ENCODE peak calls at places on chromosomes 13 and 19, in four cellular contexts. S is NB4, D is breast epithelium, Y is suprapubic skin. F is an unnamed sample.

GRCh38 chr13:19681517-19681916 is 48.1 kb downstream of the MPHOSPH8 start:
- DNase-seq in S (no peak), D (no peak), Y (no peak), F (no peak)

GRCh38 chr13:113065406-113066141 is 40.0 kb upstream of the F7 start:
- DNase-seq in S (no peak), D (no peak), Y (no peak), F (no peak)

GRCh38 chr13:112124100-112124499 is 57.2 kb downstream of the SOX1 start:
- DNase-seq in S (no peak), D (no peak), Y (no peak), F (no peak)

GRCh38 chr19:47494729-47495128 is 10.7 kb upstream of the KPTN start:
- DNase-seq in S (no peak), D (no peak), Y (no peak), F (no peak)

GRCh38 chr13:111469916-111470506 is 149.6 kb downstream of the TEX29 start:
- DNase-seq in S (no peak), D (no peak), Y (no peak), F (no peak)

GRCh38 chr19:6738726-6739389 is 622 bp upstream of the TRIP10 start:
- DNase-seq in S (no peak), D (peak; percentile 49), Y (peak; percentile 80), F (no peak)

GRCh38 chr13:98203641-98204326 is 26.7 kb upstream of the RNF113B start:
- DNase-seq in S (no peak), D (no peak), Y (no peak), F (no peak)

GRCh38 chr13:79831556-79831955 is 350.6 kb downstream of the NDFIP2 start:
- DNase-seq in S (no peak), D (no peak), Y (no peak), F (no peak)

GRCh38 chr13:114076329-114076761 is 56.1 kb downstream of the RASA3 start:
- DNase-seq in S (no peak), D (no peak), Y (peak; percentile 58), F (no peak)

GRCh38 chr19:56294557-56294956 is 20.1 kb downstream of the ZSCAN5A start:
- DNase-seq in S (no peak), D (no peak), Y (no peak), F (no peak)

GRCh38 chr13:29059837-29060236 is 239.7 kb downstream of the MTUS2 start:
- DNase-seq in S (no peak), D (no peak), Y (no peak), F (no peak)

GRCh38 chr19:49837009-49837310 is 14.0 kb upstream of the PTOV1 start:
- DNase-seq in S (peak; percentile 85), D (no peak), Y (no peak), F (no peak)

GRCh38 chr19:51417107-51417806 is at the start of gene SIGLEC10:
- DNase-seq in S (peak; percentile 93), D (no peak), Y (no peak), F (no peak)

GRCh38 chr19:41910992-41911888 is 17.0 kb downstream of the ERFL start:
- DNase-seq in S (no peak), D (no peak), Y (no peak), F (no peak)

GRCh38 chr13:28451482-28452217 is 43.3 kb downstream of the FLT1 start:
- DNase-seq in S (no peak), D (no peak), Y (no peak), F (no peak)

GRCh38 chr19:50551713-50552187 is 16.5 kb downstream of the LRRC4B start:
- DNase-seq in S (no peak), D (no peak), Y (no peak), F (no peak)

GRCh38 chr13:74128171-74128767 is 5.9 kb downstream of the KLF12 start:
- DNase-seq in S (no peak), D (no peak), Y (no peak), F (no peak)

GRCh38 chr19:51036519-51036918 is 1.7 kb upstream of the KLK12 start:
- DNase-seq in S (no peak), D (no peak), Y (no peak), F (no peak)

GRCh38 chr13:99218545-99218944 is 17.9 kb downstream of the UBAC2 start:
- DNase-seq in S (no peak), D (no peak), Y (no peak), F (peak; percentile 55)

GRCh38 chr19:33734913-33735312 is 61.8 kb upstream of the KCTD15 start:
- DNase-seq in S (no peak), D (peak; percentile 18), Y (no peak), F (no peak)

GRCh38 chr19:46615966-46616365 is 8.9 kb downstream of the PTGIR start:
- DNase-seq in S (no peak), D (no peak), Y (no peak), F (no peak)

DNA sequence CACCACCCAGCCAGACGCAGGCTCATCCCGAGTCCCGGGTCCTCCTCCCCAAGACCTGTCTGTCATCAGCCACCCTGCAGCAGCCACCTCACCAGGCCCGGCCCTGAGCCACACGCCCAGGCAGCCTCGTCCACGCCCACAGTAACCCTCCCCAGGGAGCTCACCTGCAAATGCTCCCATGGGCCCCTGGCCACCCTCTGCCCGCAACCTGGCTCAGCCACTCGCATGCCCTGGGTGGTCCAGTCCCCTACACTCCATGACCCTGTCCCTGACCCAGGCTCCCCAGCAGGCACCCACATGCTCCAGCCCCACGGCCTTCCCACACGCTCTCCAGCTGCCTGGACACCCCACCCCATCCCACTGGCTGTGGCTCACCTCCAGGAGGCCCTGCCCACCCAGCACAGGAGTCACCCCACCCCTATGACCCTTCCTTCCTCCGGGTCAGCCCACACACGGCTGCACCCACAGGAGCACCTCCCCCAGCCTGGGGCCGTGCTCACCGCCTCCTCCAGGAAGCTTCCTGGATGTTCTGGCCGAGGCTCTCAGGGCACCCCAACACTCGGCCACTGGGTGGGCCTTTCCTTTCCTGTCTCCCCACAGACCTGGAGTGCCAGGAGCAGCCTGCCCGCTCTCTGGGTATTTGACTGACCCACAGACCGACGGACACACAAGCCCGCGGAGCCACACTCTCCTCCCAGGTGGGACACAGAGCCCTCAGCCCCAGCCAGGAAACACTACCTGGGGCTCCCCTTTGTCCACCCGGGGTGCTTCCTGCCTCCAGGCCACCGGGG is 3.6 kb downstream of the TMEM259 start:
- DNase-seq in S (no peak), D (no peak), Y (no peak), F (no peak)
- H3K4me3 ChIP-seq in S (no peak overlapping the region), D (no peak overlapping the region), Y (peak overlapping the region; percentile 1), F (no peak overlapping the region)

GRCh38 chr19:4055209-4055552 is 11.5 kb downstream of the ZBTB7A start:
- DNase-seq in S (no peak), D (no peak), Y (no peak), F (no peak)
- TF ChIP-seq POLR2A in S (no peak), D (no peak), Y (no peak), F (no peak)

GRCh38 chr13:36530050-36530789 is 97.9 kb downstream of the CCNA1 start:
- DNase-seq in S (no peak), D (peak; percentile 55), Y (no peak), F (peak; percentile 82)

GRCh38 chr13:36531746-36532486 is 99.6 kb downstream of the CCNA1 start:
- DNase-seq in S (no peak), D (no peak), Y (no peak), F (peak; percentile 66)

GRCh38 chr13:36530861-36531590 is 98.7 kb downstream of the CCNA1 start:
- DNase-seq in S (peak; percentile 51), D (no peak), Y (no peak), F (peak; percentile 86)

GRCh38 chr13:36526897-36527296 is 94.6 kb downstream of the CCNA1 start:
- DNase-seq in S (no peak), D (peak; percentile 50), Y (no peak), F (peak; percentile 66)

DNA sequence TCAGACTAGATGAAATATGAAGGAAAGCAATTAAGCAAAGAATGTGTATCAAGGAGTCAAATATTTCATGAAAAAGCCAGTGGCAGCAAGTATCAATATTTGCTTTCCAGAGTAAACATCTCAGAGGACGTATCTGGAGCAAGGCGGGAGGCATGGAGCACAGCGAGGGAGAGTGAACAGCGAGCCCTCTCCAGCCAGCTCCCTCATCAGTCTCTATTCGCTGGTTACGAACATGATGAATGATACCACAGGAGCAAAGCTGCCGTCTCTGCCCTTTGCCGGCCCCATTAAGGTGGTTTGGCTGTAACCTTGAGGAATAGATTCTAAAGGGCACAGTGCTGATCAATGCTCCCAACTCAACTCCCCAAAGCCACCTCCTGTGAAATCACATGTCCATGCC is 95.8 kb downstream of the CCNA1 start:
- DNase-seq in S (no peak), D (no peak), Y (no peak), F (peak; percentile 72)
- H3K4me3 ChIP-seq in S (no peak overlapping the region), D (no peak overlapping the region), Y (no peak overlapping the region), F (no peak overlapping the region)

GRCh38 chr19:55062735-55063491 is at the start of gene RDH13:
- DNase-seq in S (peak; percentile 91), D (peak; percentile 95), Y (peak; percentile 98), F (peak; percentile 100)
- TF ChIP-seq POLR2A in S (peak; percentile 70), D (no peak), Y (no peak), F (no peak)

GRCh38 chr19:35293733-35294309 is 1.9 kb downstream of the MAG start:
- DNase-seq in S (no peak), D (no peak), Y (no peak), F (no peak)

GRCh38 chr19:35295453-35295791 is 3.5 kb downstream of the MAG start:
- DNase-seq in S (no peak), D (no peak), Y (no peak), F (no peak)

GRCh38 chr19:35292986-35293732 is 1.2 kb downstream of the MAG start:
- DNase-seq in S (no peak), D (no peak), Y (no peak), F (no peak)

GRCh38 chr19:35294859-35295258 is 2.9 kb downstream of the MAG start:
- DNase-seq in S (no peak), D (no peak), Y (no peak), F (no peak)

GRCh38 chr19:35294328-35294727 is 2.4 kb downstream of the MAG start:
- DNase-seq in S (no peak), D (no peak), Y (no peak), F (no peak)
- H3K4me3 ChIP-seq in S (no peak overlapping the region), D (no peak overlapping the region), Y (no peak overlapping the region), F (no peak overlapping the region)

GRCh38 chr19:1845642-1846041 is 2.6 kb downstream of the REXO1 start:
- DNase-seq in S (no peak), D (no peak), Y (no peak), F (no peak)
- TF ChIP-seq POLR2A in S (no peak), D (no peak), Y (no peak), F (no peak)